ENCODE peak calls at places on chromosomes 3 and 15, in nine cellular contexts. O is NCI-H1092 treated with DMSO at 0.1 percent for 48 hours; C is stimulated activated CD8-positive, alpha-beta memory T cell treated with anti-CD3 and anti-CD28 coated beads, Interleukin-4, amount 100 ng/mL, for 4 hours; V is stimulated activated naive CD8-positive, alpha-beta T cell treated with anti-CD3 and anti-CD28 coated beads, Interleukin-15, Interleukin-2, amounts not matched to agents 100 U/mL and 50 U/mL, for 24 hours; F is chondrocyte; L is activated CD8-positive, alpha-beta memory T cell treated with anti-CD3 and anti-CD28 coated beads for 4 hours; I is left kidney; K is stimulated activated CD4-positive, alpha-beta T cell treated with anti-CD3 and anti-CD28 coated beads, Interleukin-2, amount 100 ng/mL, for 48 hours; R is astrocyte of the cerebellum. Q is an unnamed sample.

GRCh38 chr3:178076718-178077117 is 459.5 kb upstream of the KCNMB2 start:
- DNase-seq in O (no peak), C (no peak), V (no peak), F (no peak), L (no peak), I (peak), K (no peak), R (no peak), Q (no peak)

GRCh38 chr3:11291808-11292207 is 19.6 kb downstream of the ATG7 start:
- DNase-seq in O (no peak), C (no peak), V (no peak), F (no peak), L (no peak), I (peak), K (no peak), R (no peak), Q (no peak)

GRCh38 chr3:185874119-185874518 is 49.3 kb upstream of the IGF2BP2 start:
- DNase-seq in O (no peak), C (no peak), V (no peak), F (no peak), L (no peak), I (no peak), K (no peak), R (no peak), Q (no peak)

GRCh38 chr3:55555866-55556621 is 68.9 kb upstream of the WNT5A start:
- DNase-seq in O (no peak), C (no peak), V (no peak), F (no peak), L (no peak), I (peak), K (no peak), R (no peak), Q (no peak)

GRCh38 chr15:37014137-37014536 is 86.2 kb downstream of the MEIS2 start:
- DNase-seq in O (no peak), C (no peak), V (no peak), F (no peak), L (no peak), I (no peak), K (no peak), R (no peak), Q (no peak)

GRCh38 chr15:59741274-59741906 is 52.3 kb upstream of the BNIP2 start:
- DNase-seq in O (peak), C (no peak), V (no peak), F (no peak), L (no peak), I (peak), K (no peak), R (no peak), Q (no peak)

GRCh38 chr3:109643590-109643989 is 306.2 kb upstream of the DPPA4 start:
- DNase-seq in O (no peak), C (no peak), V (peak), F (no peak), L (no peak), I (no peak), K (no peak), R (peak), Q (no peak)

GRCh38 chr3:127570520-127570919 is 20.0 kb downstream of the TPRA1 start:
- DNase-seq in O (no peak), C (no peak), V (no peak), F (no peak), L (no peak), I (no peak), K (no peak), R (no peak), Q (no peak)

GRCh38 chr3:114557791-114558190 is 264.0 kb downstream of the TIGIT start:
- DNase-seq in O (no peak), C (no peak), V (no peak), F (no peak), L (no peak), I (no peak), K (no peak), R (no peak), Q (no peak)

GRCh38 chr15:47293763-47294162 is 423.5 kb upstream of the SEMA6D start:
- DNase-seq in O (no peak), C (no peak), V (no peak), F (no peak), L (no peak), I (peak), K (no peak), R (peak), Q (no peak)

GRCh38 chr3:172562881-172563835 is 39.9 kb upstream of the TNFSF10 start:
- DNase-seq in O (no peak), C (no peak), V (peak), F (no peak), L (no peak), I (peak), K (no peak), R (peak), Q (no peak)

GRCh38 chr15:58171476-58172061 is 33.4 kb downstream of the AQP9 start:
- DNase-seq in O (no peak), C (no peak), V (no peak), F (no peak), L (no peak), I (no peak), K (no peak), R (no peak), Q (no peak)

GRCh38 chr3:119206611-119207511 is 33.5 kb downstream of the UPK1B start:
- DNase-seq in O (no peak), C (no peak), V (no peak), F (no peak), L (no peak), I (no peak), K (no peak), R (no peak), Q (no peak)

GRCh38 chr3:481680-482079 is 285.1 kb downstream of the CHL1 start:
- DNase-seq in O (no peak), C (no peak), V (no peak), F (no peak), L (no peak), I (peak), K (no peak), R (no peak), Q (no peak)

GRCh38 chr15:45141386-45141785 is 11.6 kb downstream of the DUOX1 start:
- DNase-seq in O (no peak), C (no peak), V (no peak), F (no peak), L (no peak), I (no peak), K (no peak), R (no peak), Q (no peak)

GRCh38 chr3:15309662-15310335 is 22.6 kb downstream of the SH3BP5 start:
- DNase-seq in O (no peak), C (no peak), V (peak), F (no peak), L (no peak), I (no peak), K (no peak), R (no peak), Q (no peak)

GRCh38 chr3:195269375-195270078 is 1.4 kb downstream of the XXYLT1 start:
- DNase-seq in O (no peak), C (no peak), V (no peak), F (no peak), L (no peak), I (no peak), K (no peak), R (no peak), Q (no peak)

GRCh38 chr3:149077638-149078037 is 8.7 kb downstream of the HLTF start:
- DNase-seq in O (no peak), C (no peak), V (no peak), F (no peak), L (no peak), I (peak), K (no peak), R (no peak), Q (no peak)

GRCh38 chr3:105366302-105367062 is at the start of gene ALCAM:
- DNase-seq in O (peak), C (peak), V (peak), F (peak), L (peak), I (peak), K (peak), R (peak), Q (peak)

GRCh38 chr15:98658831-98659699 is 10.7 kb downstream of the IGF1R start:
- DNase-seq in O (peak), C (no peak), V (peak), F (no peak), L (no peak), I (peak), K (no peak), R (no peak), Q (no peak)

GRCh38 chr3:159629329-159630084 is 359.1 kb upstream of the IL12A start:
- DNase-seq in O (no peak), C (no peak), V (no peak), F (no peak), L (no peak), I (no peak), K (no peak), R (no peak), Q (no peak)

GRCh38 chr3:187773233-187773962 is 28.1 kb upstream of the BCL6 start:
- DNase-seq in O (no peak), C (no peak), V (no peak), F (no peak), L (no peak), I (no peak), K (no peak), R (no peak), Q (no peak)

GRCh38 chr3:120284702-120285507 is at the start of gene GPR156:
- DNase-seq in O (no peak), C (no peak), V (peak), F (no peak), L (no peak), I (peak), K (no peak), R (no peak), Q (no peak)

GRCh38 chr3:168952551-168952950 is 711.0 kb downstream of the MECOM start:
- DNase-seq in O (peak), C (no peak), V (no peak), F (no peak), L (no peak), I (peak), K (no peak), R (peak), Q (no peak)

GRCh38 chr15:80801891-80802680 is 22.9 kb downstream of the CEMIP start:
- DNase-seq in O (no peak), C (no peak), V (no peak), F (no peak), L (no peak), I (no peak), K (no peak), R (no peak), Q (no peak)

GRCh38 chr15:98835889-98836288 is 171.7 kb downstream of the PGPEP1L start:
- DNase-seq in O (no peak), C (no peak), V (no peak), F (no peak), L (no peak), I (no peak), K (no peak), R (no peak), Q (no peak)

GRCh38 chr3:111392911-111393351 is 149.1 kb upstream of the CD96 start:
- DNase-seq in O (no peak), C (peak), V (peak), F (no peak), L (peak), I (no peak), K (peak), R (no peak), Q (peak)

GRCh38 chr15:97904196-97904572 is 56.3 kb upstream of the ARRDC4 start:
- DNase-seq in O (peak), C (no peak), V (peak), F (no peak), L (no peak), I (peak), K (peak), R (peak), Q (no peak)

GRCh38 chr3:54146383-54147239 is 24.3 kb downstream of the CACNA2D3 start:
- DNase-seq in O (peak), C (no peak), V (peak), F (no peak), L (no peak), I (peak), K (no peak), R (no peak), Q (no peak)

GRCh38 chr3:63609834-63610233 is 42.6 kb upstream of the SNTN start:
- DNase-seq in O (no peak), C (no peak), V (no peak), F (no peak), L (no peak), I (no peak), K (no peak), R (no peak), Q (no peak)

GRCh38 chr3:101813817-101814440 is 34.9 kb downstream of the NXPE3 start:
- DNase-seq in O (no peak), C (no peak), V (no peak), F (no peak), L (no peak), I (peak), K (no peak), R (peak), Q (no peak)

GRCh38 chr3:182385356-182385755 is 407.9 kb upstream of the ATP11B start:
- DNase-seq in O (no peak), C (no peak), V (no peak), F (no peak), L (no peak), I (no peak), K (no peak), R (no peak), Q (no peak)

GRCh38 chr3:159800434-159801121 is 188.1 kb upstream of the IL12A start:
- DNase-seq in O (no peak), C (no peak), V (no peak), F (no peak), L (no peak), I (no peak), K (no peak), R (no peak), Q (no peak)

GRCh38 chr15:68989876-68990754 is 24.4 kb upstream of the NOX5 start:
- DNase-seq in O (no peak), C (no peak), V (no peak), F (no peak), L (no peak), I (no peak), K (no peak), R (no peak), Q (no peak)

GRCh38 chr3:139289866-139290524 is 53.8 kb upstream of the MRPS22 start:
- DNase-seq in O (no peak), C (no peak), V (no peak), F (peak), L (no peak), I (no peak), K (no peak), R (no peak), Q (no peak)